ENCODE peak calls at places on chromosomes 2 and 18, in five cellular contexts. E is thoracic aorta, Y is AG10803, W is AG04449, Z is neural progenitor cell. N is an unnamed sample.

GRCh38 chr18:3262234-3263171 is 570 bp downstream of the MYL12B start:
- DNase-seq in E (no peak), Y (peak), W (no peak), Z (no peak), N (no peak)

GRCh38 chr18:49024808-49025361 is 74.1 kb upstream of the SMAD7 start:
- DNase-seq in E (no peak), Y (no peak), W (no peak), Z (no peak), N (no peak)

GRCh38 chr2:30622452-30622851 is 175.4 kb downstream of the LCLAT1 start:
- DNase-seq in E (no peak), Y (no peak), W (no peak), Z (no peak), N (no peak)

GRCh38 chr2:183665976-183666375 is 541.7 kb downstream of the NUP35 start:
- DNase-seq in E (no peak), Y (no peak), W (no peak), Z (no peak), N (no peak)

GRCh38 chr2:191365089-191365488 is 119.9 kb downstream of the MYO1B start:
- DNase-seq in E (no peak), Y (no peak), W (no peak), Z (no peak), N (no peak)

GRCh38 chr2:83900859-83901258 is 558.2 kb downstream of the SUCLG1 start:
- DNase-seq in E (no peak), Y (peak), W (no peak), Z (no peak), N (no peak)

GRCh38 chr2:156429211-156429610 is 7.0 kb upstream of the GPD2 start:
- DNase-seq in E (no peak), Y (no peak), W (no peak), Z (no peak), N (no peak)

GRCh38 chr18:23824704-23825103 is 135.5 kb downstream of the LAMA3 start:
- DNase-seq in E (no peak), Y (peak), W (no peak), Z (no peak), N (no peak)

GRCh38 chr2:208491648-208492047 is 85.1 kb downstream of the PTH2R start:
- DNase-seq in E (no peak), Y (no peak), W (no peak), Z (no peak), N (no peak)

GRCh38 chr2:183037281-183037659 is 987 bp downstream of the NCKAP1 start:
- DNase-seq in E (no peak), Y (peak), W (no peak), Z (no peak), N (no peak)

GRCh38 chr2:96856776-96857673 is 791 bp downstream of the ANKRD39 start:
- DNase-seq in E (no peak), Y (no peak), W (no peak), Z (peak), N (no peak)

GRCh38 chr18:28174181-28174906 is 2.6 kb downstream of the CDH2 start:
- DNase-seq in E (no peak), Y (no peak), W (no peak), Z (no peak), N (no peak)

GRCh38 chr2:190468814-190469569 is 60.8 kb downstream of the MFSD6 start:
- DNase-seq in E (peak), Y (peak), W (peak), Z (no peak), N (no peak)

GRCh38 chr2:241857041-241857541 is 1.6 kb downstream of the PDCD1 start:
- DNase-seq in E (no peak), Y (no peak), W (no peak), Z (no peak), N (no peak)

GRCh38 chr2:175233135-175233719 is 51.7 kb upstream of the ATP5MC3 start:
- DNase-seq in E (no peak), Y (peak), W (peak), Z (no peak), N (no peak)

GRCh38 chr2:62293490-62294212 is 97.7 kb downstream of the B3GNT2 start:
- DNase-seq in E (no peak), Y (no peak), W (no peak), Z (peak), N (no peak)

GRCh38 chr2:95034221-95034620 is 8.7 kb downstream of the MAL start:
- DNase-seq in E (no peak), Y (no peak), W (no peak), Z (no peak), N (no peak)

GRCh38 chr2:38075436-38076249 is at the start of gene CYP1B1:
- DNase-seq in E (no peak), Y (peak), W (no peak), Z (peak), N (no peak)

GRCh38 chr2:72138921-72139381 is 8.7 kb downstream of the CYP26B1 start:
- DNase-seq in E (no peak), Y (peak), W (no peak), Z (no peak), N (peak)

GRCh38 chr2:25920326-25920725 is 42.0 kb upstream of the ASXL2 start:
- DNase-seq in E (no peak), Y (peak), W (no peak), Z (no peak), N (no peak)

GRCh38 chr2:145538661-145539319 is 1018.9 kb upstream of the ZEB2 start:
- DNase-seq in E (no peak), Y (no peak), W (no peak), Z (no peak), N (no peak)

GRCh38 chr2:1136807-1137663 is 186.4 kb downstream of the SNTG2 start:
- DNase-seq in E (no peak), Y (no peak), W (no peak), Z (no peak), N (no peak)

GRCh38 chr2:85851253-85851955 is 37.4 kb downstream of the ST3GAL5 start:
- DNase-seq in E (no peak), Y (peak), W (no peak), Z (no peak), N (no peak)

GRCh38 chr2:181239400-181239799 is 217.8 kb upstream of the ITGA4 start:
- DNase-seq in E (no peak), Y (no peak), W (no peak), Z (peak), N (no peak)

GRCh38 chr2:220785181-220785580 is 786.9 kb downstream of the EPHA4 start:
- DNase-seq in E (no peak), Y (no peak), W (no peak), Z (no peak), N (no peak)

GRCh38 chr2:39379643-39380524 is 57.2 kb downstream of the MAP4K3 start:
- DNase-seq in E (no peak), Y (peak), W (peak), Z (peak), N (no peak)

GRCh38 chr2:69242651-69243051 is 144.4 kb downstream of the GFPT1 start:
- DNase-seq in E (no peak), Y (peak), W (peak), Z (no peak), N (no peak)

GRCh38 chr2:8154270-8154669 is 527.6 kb upstream of the ID2 start:
- DNase-seq in E (no peak), Y (no peak), W (no peak), Z (no peak), N (no peak)

GRCh38 chr2:145283131-145283530 is 763.2 kb upstream of the ZEB2 start:
- DNase-seq in E (no peak), Y (no peak), W (no peak), Z (no peak), N (no peak)

DNA sequence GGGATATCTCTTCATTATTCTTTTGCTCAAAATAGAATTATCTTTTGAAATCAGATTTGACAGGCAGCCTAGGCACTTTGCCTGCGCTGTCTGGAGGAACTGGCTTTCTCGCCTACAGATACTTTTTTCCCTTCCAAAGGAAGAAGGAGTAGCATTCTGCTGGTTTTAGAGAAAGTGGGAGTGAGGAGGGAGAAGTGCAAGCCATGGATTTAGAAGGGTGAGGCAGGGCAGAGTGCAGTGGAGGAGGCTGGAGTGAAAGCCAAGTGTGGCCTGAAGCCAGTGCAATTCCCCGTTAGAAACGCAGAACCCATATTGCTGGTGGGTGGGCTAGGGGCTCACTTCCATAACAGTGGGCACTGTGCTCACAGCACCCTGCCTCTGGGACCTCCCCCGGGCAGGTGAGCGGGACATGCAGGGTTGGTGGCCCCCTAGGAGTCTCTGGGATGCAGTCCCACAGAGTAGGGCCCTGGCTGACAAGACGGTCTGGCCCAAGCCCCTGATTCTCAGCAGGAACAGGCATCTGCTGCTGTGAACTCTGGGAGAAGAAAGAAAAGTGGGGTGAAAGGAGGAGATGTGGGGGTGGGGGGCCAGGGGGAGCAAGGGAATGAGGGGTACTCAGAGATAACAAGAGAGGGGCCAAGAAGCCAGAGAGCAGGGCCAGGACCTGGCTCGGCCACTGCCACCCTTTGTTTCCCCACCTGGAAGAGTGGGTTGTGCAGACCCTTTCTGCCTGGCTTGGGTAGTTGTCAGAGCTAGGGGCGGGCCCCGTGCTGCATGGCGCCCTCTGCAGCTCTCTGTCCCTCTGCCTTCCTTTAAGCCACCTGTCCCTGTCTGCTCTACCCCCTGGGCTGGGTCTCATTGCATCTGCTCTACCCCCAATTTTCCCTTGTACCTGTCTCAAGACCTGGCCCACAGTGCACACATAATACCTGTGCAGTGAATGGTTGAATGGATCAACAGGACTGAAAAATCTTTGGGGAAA is 273.5 kb upstream of the HS6ST1 start:
- DNase-seq in E (no peak), Y (no peak), W (no peak), Z (no peak), N (no peak)
- TF ChIP-seq CTCF in E (no peak), Y (no peak), W (no peak), Z (peak), N (no peak)

GRCh38 chr18:59765343-59765742 is 68.1 kb upstream of the CCBE1 start:
- DNase-seq in E (no peak), Y (no peak), W (no peak), Z (no peak), N (no peak)

GRCh38 chr18:59767732-59768131 is 70.5 kb upstream of the CCBE1 start:
- DNase-seq in E (no peak), Y (peak), W (no peak), Z (no peak), N (no peak)

GRCh38 chr18:59764281-59764680 is 67.1 kb upstream of the CCBE1 start:
- DNase-seq in E (no peak), Y (no peak), W (no peak), Z (no peak), N (no peak)

GRCh38 chr18:59763541-59764136 is 66.4 kb upstream of the CCBE1 start:
- DNase-seq in E (no peak), Y (peak), W (no peak), Z (no peak), N (no peak)

DNA sequence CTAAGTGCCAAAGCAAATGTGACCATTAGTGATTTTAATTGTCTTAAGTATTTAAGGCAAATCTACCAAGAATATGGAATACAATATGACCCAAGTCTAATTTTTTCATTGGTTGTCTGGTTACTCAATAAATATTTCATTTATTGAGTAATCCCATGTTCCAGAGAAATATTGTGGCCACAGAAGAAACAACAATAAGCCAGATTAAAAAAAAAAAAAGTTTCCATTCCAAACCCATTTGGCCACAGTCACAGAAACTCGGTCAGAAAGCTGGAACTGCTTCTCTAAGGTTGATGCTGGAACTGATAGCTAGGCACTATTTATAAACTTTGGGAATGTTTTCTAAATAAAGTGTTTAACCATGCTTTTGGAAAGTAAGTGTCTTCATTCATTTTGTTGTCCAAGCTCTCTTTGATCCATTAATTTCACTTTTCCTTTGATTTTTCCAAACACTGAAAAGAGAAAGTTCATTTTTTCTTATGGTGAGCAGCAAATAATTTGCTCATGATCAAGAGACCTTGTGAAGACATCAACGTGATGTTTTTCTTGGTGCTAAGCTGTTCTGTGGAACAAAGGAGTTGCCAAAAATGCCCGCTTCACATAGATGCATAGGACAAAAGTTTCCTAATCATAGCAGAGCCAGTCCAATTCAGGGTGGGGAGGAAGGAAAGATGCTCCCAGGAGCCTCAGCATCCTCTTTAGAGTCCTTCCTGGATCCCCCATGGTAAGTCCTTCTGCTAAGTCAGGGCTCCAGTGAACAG is 72.1 kb upstream of the CCBE1 start:
- DNase-seq in E (no peak), Y (peak), W (no peak), Z (no peak), N (no peak)
- H3K4me3 ChIP-seq in E (peak), Y (no peak), W (no peak), Z (no peak), N (no peak)

DNA sequence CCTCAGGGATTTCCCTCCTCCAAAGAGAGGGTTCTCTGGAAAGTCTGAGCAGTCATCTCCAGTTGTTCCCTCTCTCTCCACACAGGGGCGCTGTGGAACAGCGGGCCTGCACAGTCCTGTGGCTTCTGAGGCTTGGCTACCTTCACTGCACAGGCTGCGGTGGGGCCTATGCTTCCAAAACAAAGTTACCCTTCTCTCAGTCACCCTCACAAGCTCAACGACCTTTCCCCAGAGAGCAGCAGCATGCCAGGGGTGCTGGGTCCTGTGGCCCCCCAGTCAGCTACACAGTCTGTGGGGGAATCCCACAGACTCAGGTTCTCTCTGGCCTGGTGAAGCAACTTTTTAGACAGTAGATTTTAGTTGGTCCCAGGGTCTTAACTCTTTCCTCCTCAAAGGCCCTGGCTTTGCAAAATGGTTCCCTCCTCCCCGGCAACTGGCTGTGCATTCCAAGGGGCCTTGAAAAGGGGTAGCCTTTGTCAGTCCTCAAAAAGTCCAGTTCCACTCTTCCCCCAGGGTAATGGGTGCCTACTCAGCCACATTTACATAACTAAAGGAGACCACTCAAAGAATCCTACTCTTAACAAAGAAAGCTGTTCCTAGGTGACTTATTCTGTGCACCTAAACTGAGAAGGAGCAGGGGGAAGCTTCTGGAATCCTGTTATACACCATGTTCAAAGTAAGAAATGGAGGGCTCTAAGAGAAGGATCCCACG is 14.9 kb downstream of the B3GNT7 start:
- DNase-seq in E (no peak), Y (no peak), W (no peak), Z (peak), N (no peak)
- TF ChIP-seq CTCF in E (no peak), Y (peak), W (peak), Z (peak), N (peak)

GRCh38 chr2:162887902-162888301 is 49.3 kb upstream of the KCNH7 start:
- DNase-seq in E (no peak), Y (no peak), W (no peak), Z (no peak), N (no peak)

GRCh38 chr2:162887087-162887486 is 48.5 kb upstream of the KCNH7 start:
- DNase-seq in E (no peak), Y (no peak), W (no peak), Z (no peak), N (no peak)

GRCh38 chr2:162888641-162889040 is 50.1 kb upstream of the KCNH7 start:
- DNase-seq in E (no peak), Y (no peak), W (no peak), Z (no peak), N (no peak)

GRCh38 chr2:162885281-162886070 is 46.9 kb upstream of the KCNH7 start:
- DNase-seq in E (no peak), Y (no peak), W (no peak), Z (no peak), N (no peak)

GRCh38 chr2:162890690-162891311 is 52.2 kb upstream of the KCNH7 start:
- DNase-seq in E (no peak), Y (peak), W (peak), Z (peak), N (no peak)
- H3K4me3 ChIP-seq in E (no peak), Y (no peak), W (no peak), Z (no peak), N (no peak)

GRCh38 chr2:20422679-20423271 is 24.1 kb upstream of the RHOB start:
- DNase-seq in E (no peak), Y (peak), W (no peak), Z (peak), N (peak)
- TF ChIP-seq CTCF in E (no peak), Y (peak), W (no peak), Z (peak), N (no peak)

GRCh38 chr2:120014231-120014990 is 1.5 kb downstream of the EPB41L5 start:
- DNase-seq in E (no peak), Y (no peak), W (no peak), Z (peak), N (no peak)
- H3K4me3 ChIP-seq in E (peak), Y (no peak), W (no peak), Z (peak), N (peak)

GRCh38 chr2:60555066-60555793 is 1.8 kb upstream of the BCL11A start:
- DNase-seq in E (no peak), Y (peak), W (no peak), Z (peak), N (no peak)
- TF ChIP-seq CTCF in E (no peak), Y (peak), W (peak), Z (peak), N (no peak)

GRCh38 chr18:77250926-77251729 is 1.5 kb downstream of the GALR1 start:
- DNase-seq in E (no peak), Y (no peak), W (no peak), Z (peak), N (no peak)

GRCh38 chr18:77249583-77250500 is at the start of gene GALR1:
- DNase-seq in E (no peak), Y (no peak), W (no peak), Z (peak), N (no peak)

GRCh38 chr18:77250501-77250925 is 865 bp downstream of the GALR1 start:
- DNase-seq in E (no peak), Y (no peak), W (no peak), Z (peak), N (no peak)

GRCh38 chr18:77248873-77249582 is 620 bp upstream of the GALR1 start:
- DNase-seq in E (no peak), Y (no peak), W (no peak), Z (peak), N (no peak)

DNA sequence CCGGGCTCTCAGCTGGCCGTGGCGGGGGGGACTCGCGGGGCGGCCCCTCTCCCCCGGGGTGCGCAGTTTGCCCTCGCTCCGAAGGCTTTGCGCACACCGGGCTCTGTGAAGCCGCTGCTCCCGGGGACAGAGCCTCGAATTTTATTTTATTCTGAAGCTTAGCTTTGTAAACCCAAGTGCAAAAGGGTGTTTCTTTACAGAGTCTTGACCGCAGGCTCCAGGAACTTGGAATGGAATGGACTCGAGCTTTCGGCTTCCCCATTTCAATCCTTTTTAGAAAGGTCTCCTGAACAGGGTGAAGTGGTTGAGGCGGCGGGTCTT is 2.0 kb downstream of the GALR1 start:
- DNase-seq in E (no peak), Y (no peak), W (no peak), Z (no peak), N (no peak)
- H3K4me3 ChIP-seq in E (no peak), Y (no peak), W (no peak), Z (peak), N (no peak)

N was measured in ascending aorta.